ENCODE peak calls at places on chromosome 9, in five cellular contexts. D, H, X, W and B are unnamed samples.

GRCh38 chr9:68919666-68920065 is 94.2 kb downstream of the PRKACG start:
- DNase-seq in D (no peak), H (no peak), W (no peak), X (no peak), B (no peak)

GRCh38 chr9:76456202-76456926 is 2.6 kb upstream of the GCNT1 start:
- DNase-seq in D (no peak), H (no peak), W (no peak), X (peak; percentile 64), B (no peak)

GRCh38 chr9:69134412-69134811 is 39.7 kb upstream of the TJP2 start:
- DNase-seq in D (no peak), X (no peak), H (peak; percentile 9), W (no peak), B (no peak)

GRCh38 chr9:115373000-115373709 is 255.2 kb upstream of the TNC start:
- DNase-seq in X (no peak), D (peak; percentile 85), H (no peak), W (no peak), B (peak; percentile 84)

GRCh38 chr9:93967020-93967803 is 12.1 kb upstream of the BARX1 start:
- DNase-seq in H (no peak), X (no peak), W (no peak), D (no peak), B (no peak)

GRCh38 chr9:121309171-121309570 is 41.2 kb downstream of the GSN start:
- DNase-seq in D (no peak), H (no peak), X (no peak), W (peak; percentile 11), B (no peak)

GRCh38 chr9:69857828-69858227 is 37.2 kb downstream of the CFAP95 start:
- DNase-seq in D (no peak), W (no peak), X (no peak), H (no peak), B (no peak)

GRCh38 chr9:91395553-91396470 is 27.8 kb downstream of the NFIL3 start:
- DNase-seq in X (no peak), H (no peak), D (peak; percentile 52), W (no peak), B (peak; percentile 42)

GRCh38 chr9:110880123-110880522 is 158.1 kb downstream of the LPAR1 start:
- DNase-seq in X (no peak), W (no peak), H (no peak), D (no peak), B (no peak)

GRCh38 chr9:10678790-10679189 is 66.0 kb upstream of the PTPRD start:
- DNase-seq in X (no peak), H (no peak), D (no peak), W (no peak), B (no peak)

GRCh38 chr9:20043461-20043860 is 254.6 kb upstream of the SLC24A2 start:
- DNase-seq in H (no peak), W (no peak), X (no peak), D (no peak), B (no peak)

GRCh38 chr9:137039611-137040366 is 6.2 kb downstream of the NPDC1 start:
- DNase-seq in X (no peak), H (no peak), W (no peak), D (no peak), B (no peak)

GRCh38 chr9:2116073-2116472 is 100.9 kb downstream of the SMARCA2 start:
- DNase-seq in W (no peak), X (no peak), H (no peak), D (no peak), B (peak; percentile 35)

GRCh38 chr9:126298319-126298801 is 28.3 kb upstream of the MVB12B start:
- DNase-seq in D (no peak), W (no peak), X (no peak), H (no peak), B (no peak)

GRCh38 chr9:86241216-86241615 is 18.2 kb downstream of the C9orf153 start:
- DNase-seq in D (no peak), X (no peak), W (no peak), H (no peak), B (no peak)

GRCh38 chr9:70136632-70137031 is 93.0 kb downstream of the MAMDC2 start:
- DNase-seq in D (no peak), X (no peak), H (no peak), W (no peak), B (peak; percentile 47)

GRCh38 chr9:3794005-3794404 is 268.2 kb upstream of the RFX3 start:
- DNase-seq in H (no peak), D (no peak), X (no peak), W (no peak), B (peak; percentile 64)

GRCh38 chr9:126228779-126229444 is 97.7 kb upstream of the MVB12B start:
- DNase-seq in H (peak; percentile 63), W (peak; percentile 37), X (peak; percentile 67), D (no peak), B (peak; percentile 76)

GRCh38 chr9:130995399-130995941 is 13.5 kb upstream of the LAMC3 start:
- DNase-seq in D (no peak), X (no peak), W (peak; percentile 25), H (peak; percentile 46), B (peak; percentile 81)

GRCh38 chr9:133609311-133610098 is at the start of gene FAM163B:
- DNase-seq in H (peak; percentile 53), X (peak; percentile 35), W (no peak), D (no peak), B (peak; percentile 69)

GRCh38 chr9:78311075-78311474 is 14.2 kb downstream of the PSAT1 start:
- DNase-seq in X (no peak), D (no peak), H (no peak), W (no peak), B (no peak)

GRCh38 chr9:124849801-124850200 is 3.5 kb upstream of the WDR38 start:
- DNase-seq in H (peak; percentile 74), X (no peak), D (no peak), W (no peak), B (no peak)

GRCh38 chr9:117028103-117028858 is 341.2 kb downstream of the TRIM32 start:
- DNase-seq in D (no peak), X (no peak), W (no peak), H (no peak), B (no peak)

GRCh38 chr9:110599468-110599867 is 19.9 kb upstream of the SVEP1 start:
- DNase-seq in H (no peak), X (no peak), D (no peak), W (no peak), B (no peak)

GRCh38 chr9:35757527-35758275 is 3.6 kb upstream of the MSMP start:
- DNase-seq in X (peak; percentile 65), W (no peak), H (no peak), D (no peak), B (no peak)
- H3K27ac ChIP-seq in X (peak overlapping the region; percentile 82), W (peak overlapping the region; percentile 83), H (peak overlapping the region; percentile 95), D (peak overlapping the region; percentile 88), B (peak overlapping the region; percentile 91)

GRCh38 chr9:129798973-129799372 is 4.0 kb upstream of the TOR1B start:
- DNase-seq in X (no peak), H (no peak), D (no peak), W (no peak), B (no peak)

GRCh38 chr9:129802833-129803678 is at the start of gene TOR1B:
- DNase-seq in D (peak; percentile 33), H (peak; percentile 95), W (peak; percentile 89), X (peak; percentile 91), B (peak; percentile 97)

GRCh38 chr9:129806126-129806525 is 3.1 kb downstream of the TOR1B start:
- DNase-seq in W (no peak), X (no peak), H (no peak), D (no peak), B (peak; percentile 89)

GRCh38 chr9:129801504-129801903 is 1.5 kb upstream of the TOR1B start:
- DNase-seq in X (no peak), H (no peak), W (no peak), D (no peak), B (no peak)

DNA sequence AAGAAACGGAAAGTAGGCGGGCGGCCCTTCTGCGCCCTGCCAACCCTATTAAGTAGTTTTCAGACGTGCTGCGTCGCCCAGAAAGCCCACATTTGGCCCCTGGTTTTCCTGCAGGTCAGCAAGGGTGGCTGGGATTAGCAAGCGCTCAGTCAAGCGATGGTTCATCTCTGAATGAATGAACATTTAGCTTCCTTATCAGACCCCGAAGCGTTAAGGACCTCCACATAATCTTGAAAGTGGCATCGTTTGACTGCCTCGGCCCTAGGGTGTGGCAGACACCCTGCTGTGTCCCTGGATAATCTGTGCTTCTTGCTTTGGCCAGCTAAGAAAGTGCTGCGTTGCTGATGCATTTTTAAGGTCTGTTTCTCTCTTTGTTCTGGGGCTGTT is 688 bp downstream of the TOR1B start:
- DNase-seq in H (no peak), D (no peak), X (no peak), W (no peak), B (peak; percentile 34)
- H3K27ac ChIP-seq in H (peak overlapping the region; percentile 90), D (no peak overlapping the region), X (no peak overlapping the region), W (peak overlapping the region; percentile 87), B (peak overlapping the region; percentile 85)

GRCh38 chr9:123319541-123320339 is 36.3 kb upstream of the CRB2 start:
- DNase-seq in D (no peak), W (no peak), X (no peak), H (no peak), B (no peak)
- H3K27ac ChIP-seq in D (no peak overlapping the region), W (no peak overlapping the region), X (no peak overlapping the region), H (no peak overlapping the region), B (peak overlapping the region; percentile 59)

GRCh38 chr9:83475741-83476140 is 62.5 kb downstream of the FRMD3 start:
- DNase-seq in D (no peak), X (no peak), W (no peak), H (no peak), B (no peak)
- H3K27ac ChIP-seq in D (no peak overlapping the region), X (no peak overlapping the region), W (peak overlapping the region; percentile 47), H (peak overlapping the region; percentile 64), B (no peak overlapping the region)

DNA sequence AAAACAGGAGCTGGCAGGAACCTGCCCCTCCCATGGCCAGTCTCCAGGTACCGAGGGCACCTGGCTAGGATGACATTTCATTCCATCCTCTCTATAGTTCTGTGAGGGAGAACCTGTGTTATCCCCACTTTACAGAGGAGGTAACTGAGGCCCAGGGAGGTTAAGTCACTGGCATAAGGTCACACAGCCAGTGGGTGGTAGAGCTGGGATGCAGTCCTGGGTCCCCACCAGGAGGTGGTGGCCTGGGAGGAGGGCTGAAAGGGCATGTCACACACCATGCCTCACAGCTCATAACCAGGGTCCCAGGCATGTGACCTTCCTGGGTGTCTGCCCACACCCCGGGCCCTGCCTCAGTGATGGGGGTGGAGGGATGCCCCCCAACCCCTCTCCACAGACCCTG is 77.8 kb upstream of the STXBP1 start:
- DNase-seq in D (no peak), H (no peak), W (no peak), X (no peak), B (no peak)
- H3K27ac ChIP-seq in D (peak overlapping the region; percentile 82), H (peak overlapping the region; percentile 24), W (peak overlapping the region; percentile 54), X (no peak overlapping the region), B (no peak overlapping the region)

GRCh38 chr9:134699343-134699740 is 57.7 kb downstream of the COL5A1 start:
- DNase-seq in W (no peak), X (no peak), H (no peak), D (no peak), B (no peak)

GRCh38 chr9:134698111-134698510 is 56.5 kb downstream of the COL5A1 start:
- DNase-seq in X (no peak), W (no peak), H (no peak), D (no peak), B (no peak)

GRCh38 chr9:134696433-134696832 is 54.8 kb downstream of the COL5A1 start:
- DNase-seq in W (no peak), X (no peak), H (no peak), D (no peak), B (no peak)

GRCh38 chr9:134700636-134701350 is 59.2 kb downstream of the COL5A1 start:
- DNase-seq in X (no peak), W (no peak), H (no peak), D (no peak), B (no peak)

GRCh38 chr9:134698587-134699342 is 57.2 kb downstream of the COL5A1 start:
- DNase-seq in X (peak; percentile 71), W (peak; percentile 37), D (no peak), H (peak; percentile 69), B (peak; percentile 50)
- H3K27ac ChIP-seq in X (no peak overlapping the region), W (no peak overlapping the region), D (no peak overlapping the region), H (no peak overlapping the region), B (peak overlapping the region; percentile 25)